ENCODE peak calls at places on chromosomes 4 and X, in six cellular contexts. One of them, this sample, is unnamed.
A peak's percentile ranks its signal among the peaks of the same experiment; 100 is the strongest.

GRCh38 chr4:5894266-5894665 is 1.4 kb upstream of the CRMP1 start:
- DNase-seq in H9: no peak
- DNase-seq in IMR-90: no peak
- DNase-seq in trophoblast cell: no peak
- DNase-seq in mesenchymal stem cell: no peak
- DNase-seq in H1: no peak
- DNase-seq in this sample: no peak

GRCh38 chrX:7347465-7347864 is 199.5 kb upstream of the PUDP start:
- DNase-seq in H9: no peak
- DNase-seq in IMR-90: no peak
- DNase-seq in trophoblast cell: no peak
- DNase-seq in mesenchymal stem cell: no peak
- DNase-seq in H1: no peak
- DNase-seq in this sample: no peak

GRCh38 chr4:99617374-99617773 is 40.3 kb downstream of the C4orf54 start:
- DNase-seq in H9: no peak
- DNase-seq in IMR-90: no peak
- DNase-seq in trophoblast cell: no peak
- DNase-seq in mesenchymal stem cell: no peak
- DNase-seq in H1: no peak
- DNase-seq in this sample: no peak

GRCh38 chr4:102525099-102525498 is 23.9 kb downstream of the NFKB1 start:
- DNase-seq in H9: no peak
- DNase-seq in IMR-90: peak; percentile 39
- DNase-seq in trophoblast cell: peak; percentile 57
- DNase-seq in mesenchymal stem cell: peak; percentile 65
- DNase-seq in H1: no peak
- DNase-seq in this sample: no peak

GRCh38 chrX:107563851-107564250 is 64.5 kb upstream of the PRPS1 start:
- DNase-seq in H9: peak; percentile 90
- DNase-seq in IMR-90: no peak
- DNase-seq in trophoblast cell: no peak
- DNase-seq in mesenchymal stem cell: no peak
- DNase-seq in H1: no peak
- DNase-seq in this sample: no peak

GRCh38 chr4:176409627-176410026 is 89.9 kb downstream of the SPCS3 start:
- DNase-seq in H9: no peak
- DNase-seq in IMR-90: peak; percentile 32
- DNase-seq in trophoblast cell: no peak
- DNase-seq in mesenchymal stem cell: no peak
- DNase-seq in H1: no peak
- DNase-seq in this sample: no peak

GRCh38 chr4:55107054-55107453 is 18.3 kb downstream of the KDR start:
- DNase-seq in H9: no peak
- DNase-seq in IMR-90: no peak
- DNase-seq in trophoblast cell: no peak
- DNase-seq in mesenchymal stem cell: no peak
- DNase-seq in H1: no peak
- DNase-seq in this sample: no peak

GRCh38 chrX:153333821-153334653 is at the start of gene ZNF275:
- DNase-seq in H9: peak; percentile 72
- DNase-seq in IMR-90: peak; percentile 61
- DNase-seq in trophoblast cell: peak; percentile 78
- DNase-seq in mesenchymal stem cell: peak; percentile 76
- DNase-seq in H1: no peak
- DNase-seq in this sample: peak; percentile 64

GRCh38 chr4:38743866-38744265 is 38.9 kb downstream of the TLR10 start:
- DNase-seq in H9: no peak
- DNase-seq in IMR-90: no peak
- DNase-seq in trophoblast cell: peak; percentile 12
- DNase-seq in mesenchymal stem cell: peak; percentile 27
- DNase-seq in H1: no peak
- DNase-seq in this sample: no peak

GRCh38 chr4:163663454-163664225 is 169.2 kb downstream of the TMA16 start:
- DNase-seq in H9: no peak
- DNase-seq in IMR-90: no peak
- DNase-seq in trophoblast cell: peak; percentile 14
- DNase-seq in mesenchymal stem cell: no peak
- DNase-seq in H1: no peak
- DNase-seq in this sample: no peak

GRCh38 chr4:875818-876423 is 50.0 kb upstream of the CPLX1 start:
- DNase-seq in H9: no peak
- DNase-seq in IMR-90: no peak
- DNase-seq in trophoblast cell: no peak
- DNase-seq in mesenchymal stem cell: no peak
- DNase-seq in H1: no peak
- DNase-seq in this sample: no peak

GRCh38 chrX:136728393-136728792 is 52.3 kb downstream of the ARHGEF6 start:
- DNase-seq in H9: no peak
- DNase-seq in IMR-90: no peak
- DNase-seq in trophoblast cell: no peak
- DNase-seq in mesenchymal stem cell: no peak
- DNase-seq in H1: no peak
- DNase-seq in this sample: no peak

GRCh38 chr4:171812377-171813194 is 618 bp upstream of the GALNTL6 start:
- DNase-seq in H9: peak; percentile 40
- DNase-seq in IMR-90: no peak
- DNase-seq in trophoblast cell: no peak
- DNase-seq in mesenchymal stem cell: peak; percentile 18
- DNase-seq in H1: no peak
- DNase-seq in this sample: peak; percentile 39

GRCh38 chrX:20829665-20830481 is 544.3 kb upstream of the CNKSR2 start:
- DNase-seq in H9: no peak
- DNase-seq in IMR-90: no peak
- DNase-seq in trophoblast cell: peak; percentile 83
- DNase-seq in mesenchymal stem cell: peak; percentile 3
- DNase-seq in H1: no peak
- DNase-seq in this sample: no peak

GRCh38 chr4:95835672-95836071 is 4.2 kb upstream of the PDHA2 start:
- DNase-seq in H9: peak; percentile 35
- DNase-seq in IMR-90: no peak
- DNase-seq in trophoblast cell: peak; percentile 23
- DNase-seq in mesenchymal stem cell: peak; percentile 22
- DNase-seq in H1: no peak
- DNase-seq in this sample: peak; percentile 24

GRCh38 chrX:117610806-117611205 is 505.8 kb downstream of the KLHL13 start:
- DNase-seq in H9: no peak
- DNase-seq in IMR-90: no peak
- DNase-seq in trophoblast cell: no peak
- DNase-seq in mesenchymal stem cell: no peak
- DNase-seq in H1: no peak
- DNase-seq in this sample: no peak

GRCh38 chr4:138677651-138678202 is 337.9 kb upstream of the NOCT start:
- DNase-seq in H9: no peak
- DNase-seq in IMR-90: no peak
- DNase-seq in trophoblast cell: no peak
- DNase-seq in mesenchymal stem cell: no peak
- DNase-seq in H1: no peak
- DNase-seq in this sample: no peak

DNA sequence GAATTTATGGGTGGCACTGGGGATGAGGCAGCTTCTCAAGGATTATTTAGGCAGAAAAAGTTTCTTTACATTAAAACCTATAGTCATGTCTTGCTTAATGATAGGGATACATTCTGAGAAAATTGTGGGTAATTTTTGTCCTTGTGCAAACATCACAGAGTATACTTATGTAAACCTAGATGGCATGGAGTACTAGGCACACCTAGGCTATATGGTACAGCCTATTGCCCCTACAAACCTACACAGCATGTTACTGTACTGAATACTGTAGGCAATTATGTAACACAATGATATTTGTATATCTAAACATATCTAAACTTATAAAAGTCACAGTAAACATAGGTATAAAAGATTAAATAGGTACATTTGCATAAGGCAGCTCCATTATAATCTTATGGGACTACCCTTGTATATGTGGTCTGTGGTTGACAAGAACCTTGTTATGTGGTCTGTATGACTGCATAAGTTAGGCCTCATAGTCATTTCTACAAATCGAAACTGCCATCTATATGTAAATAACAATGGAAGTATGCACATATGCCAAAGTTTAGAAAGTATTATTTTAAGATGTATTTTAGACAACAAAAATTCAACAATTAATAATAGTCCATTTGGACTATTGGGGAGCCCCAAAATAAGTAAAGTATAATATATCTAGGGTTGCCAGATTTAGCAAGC is 87.3 kb downstream of the CFAP299 start:
- DNase-seq in H9: no peak
- DNase-seq in IMR-90: no peak
- DNase-seq in trophoblast cell: no peak
- DNase-seq in mesenchymal stem cell: no peak
- DNase-seq in H1: no peak
- DNase-seq in this sample: no peak
- H3K4me2 ChIP-seq in H9: no peak overlapping the region
- H3K4me2 ChIP-seq in IMR-90: no peak overlapping the region
- H3K4me2 ChIP-seq in trophoblast cell: no peak overlapping the region
- H3K4me2 ChIP-seq in mesenchymal stem cell: no peak overlapping the region
- H3K4me2 ChIP-seq in H1: no peak overlapping the region
- H3K4me2 ChIP-seq in this sample: no peak overlapping the region

GRCh38 chr4:19119904-19120303 is 1098.3 kb upstream of the LCORL start:
- DNase-seq in H9: no peak
- DNase-seq in IMR-90: no peak
- DNase-seq in trophoblast cell: no peak
- DNase-seq in mesenchymal stem cell: no peak
- DNase-seq in H1: no peak
- DNase-seq in this sample: no peak
- H4K91ac ChIP-seq in H9: no peak overlapping the region
- H4K91ac ChIP-seq in IMR-90: no peak overlapping the region
- H4K91ac ChIP-seq in trophoblast cell: no peak overlapping the region
- H4K91ac ChIP-seq in mesenchymal stem cell: no peak overlapping the region
- H4K91ac ChIP-seq in H1: no peak overlapping the region
- H4K91ac ChIP-seq in this sample: no peak overlapping the region

GRCh38 chr4:123409301-123409700 is 12.7 kb downstream of the SPRY1 start:
- DNase-seq in H9: no peak
- DNase-seq in IMR-90: no peak
- DNase-seq in trophoblast cell: no peak
- DNase-seq in mesenchymal stem cell: no peak
- DNase-seq in H1: no peak
- DNase-seq in this sample: no peak
- H3K4me2 ChIP-seq in H9: no peak overlapping the region
- H3K4me2 ChIP-seq in IMR-90: no peak overlapping the region
- H3K4me2 ChIP-seq in trophoblast cell: no peak overlapping the region
- H3K4me2 ChIP-seq in mesenchymal stem cell: no peak overlapping the region
- H3K4me2 ChIP-seq in H1: no peak overlapping the region
- H3K4me2 ChIP-seq in this sample: no peak overlapping the region

GRCh38 chrX:135595543-135595942 is 75.1 kb downstream of the INTS6L start:
- DNase-seq in H9: no peak
- DNase-seq in IMR-90: no peak
- DNase-seq in trophoblast cell: no peak
- DNase-seq in mesenchymal stem cell: no peak
- DNase-seq in H1: no peak
- DNase-seq in this sample: no peak

GRCh38 chrX:135596495-135596894 is 76.0 kb downstream of the INTS6L start:
- DNase-seq in H9: peak; percentile 66
- DNase-seq in IMR-90: peak; percentile 16
- DNase-seq in trophoblast cell: peak; percentile 38
- DNase-seq in mesenchymal stem cell: peak; percentile 2
- DNase-seq in H1: peak; percentile 19
- DNase-seq in this sample: peak; percentile 2

GRCh38 chrX:135591871-135592270 is 71.4 kb downstream of the INTS6L start:
- DNase-seq in H9: no peak
- DNase-seq in IMR-90: no peak
- DNase-seq in trophoblast cell: no peak
- DNase-seq in mesenchymal stem cell: no peak
- DNase-seq in H1: no peak
- DNase-seq in this sample: no peak
- H4K91ac ChIP-seq in H9: no peak overlapping the region
- H4K91ac ChIP-seq in IMR-90: no peak overlapping the region
- H4K91ac ChIP-seq in trophoblast cell: no peak overlapping the region
- H4K91ac ChIP-seq in mesenchymal stem cell: no peak overlapping the region
- H4K91ac ChIP-seq in H1: no peak overlapping the region
- H4K91ac ChIP-seq in this sample: no peak overlapping the region

GRCh38 chr4:27010334-27010940 is 149.8 kb downstream of the STIM2 start:
- DNase-seq in H9: no peak
- DNase-seq in IMR-90: peak; percentile 75
- DNase-seq in trophoblast cell: peak; percentile 82
- DNase-seq in mesenchymal stem cell: peak; percentile 64
- DNase-seq in H1: no peak
- DNase-seq in this sample: peak; percentile 15
- H3K4me2 ChIP-seq in H9: no peak overlapping the region
- H3K4me2 ChIP-seq in IMR-90: no peak overlapping the region
- H3K4me2 ChIP-seq in trophoblast cell: no peak overlapping the region
- H3K4me2 ChIP-seq in mesenchymal stem cell: no peak overlapping the region
- H3K4me2 ChIP-seq in H1: no peak overlapping the region
- H3K4me2 ChIP-seq in this sample: no peak overlapping the region

GRCh38 chr4:60078984-60079383 is 1121.1 kb upstream of the ADGRL3 start:
- DNase-seq in H9: no peak
- DNase-seq in IMR-90: no peak
- DNase-seq in trophoblast cell: no peak
- DNase-seq in mesenchymal stem cell: no peak
- DNase-seq in H1: no peak
- DNase-seq in this sample: no peak
- H4K91ac ChIP-seq in H9: no peak overlapping the region
- H4K91ac ChIP-seq in IMR-90: no peak overlapping the region
- H4K91ac ChIP-seq in trophoblast cell: no peak overlapping the region
- H4K91ac ChIP-seq in mesenchymal stem cell: no peak overlapping the region
- H4K91ac ChIP-seq in H1: no peak overlapping the region
- H4K91ac ChIP-seq in this sample: no peak overlapping the region

GRCh38 chr4:39932776-39933402 is 44.8 kb downstream of the PDS5A start:
- DNase-seq in H9: no peak
- DNase-seq in IMR-90: no peak
- DNase-seq in trophoblast cell: peak; percentile 6
- DNase-seq in mesenchymal stem cell: peak; percentile 55
- DNase-seq in H1: no peak
- DNase-seq in this sample: no peak
- H3K4me2 ChIP-seq in H9: no peak overlapping the region
- H3K4me2 ChIP-seq in IMR-90: peak overlapping the region; percentile 30
- H3K4me2 ChIP-seq in trophoblast cell: no peak overlapping the region
- H3K4me2 ChIP-seq in mesenchymal stem cell: no peak overlapping the region
- H3K4me2 ChIP-seq in H1: no peak overlapping the region
- H3K4me2 ChIP-seq in this sample: no peak overlapping the region

GRCh38 chr4:68349361-68350360 is at the start of gene YTHDC1:
- DNase-seq in H9: peak; percentile 96
- DNase-seq in IMR-90: peak; percentile 96
- DNase-seq in trophoblast cell: peak; percentile 98
- DNase-seq in mesenchymal stem cell: peak; percentile 96
- DNase-seq in H1: peak; percentile 88
- DNase-seq in this sample: peak; percentile 90
- H4K91ac ChIP-seq in H9: peak within 1 kb of the TSS; percentile 50
- H4K91ac ChIP-seq in IMR-90: peak within 1 kb of the TSS; percentile 87
- H4K91ac ChIP-seq in trophoblast cell: peak within 1 kb of the TSS; percentile 96
- H4K91ac ChIP-seq in mesenchymal stem cell: peak within 1 kb of the TSS; percentile 98
- H4K91ac ChIP-seq in H1: peak within 1 kb of the TSS; percentile 89
- H4K91ac ChIP-seq in this sample: no peak within 1 kb of the TSS

GRCh38 chr4:6926681-6927478 is 17.3 kb downstream of the TBC1D14 start:
- DNase-seq in H9: no peak
- DNase-seq in IMR-90: peak; percentile 60
- DNase-seq in trophoblast cell: peak; percentile 63
- DNase-seq in mesenchymal stem cell: peak; percentile 84
- DNase-seq in H1: no peak
- DNase-seq in this sample: no peak
- H3K4me2 ChIP-seq in H9: no peak overlapping the region
- H3K4me2 ChIP-seq in IMR-90: no peak overlapping the region
- H3K4me2 ChIP-seq in trophoblast cell: no peak overlapping the region
- H3K4me2 ChIP-seq in mesenchymal stem cell: no peak overlapping the region
- H3K4me2 ChIP-seq in H1: no peak overlapping the region
- H3K4me2 ChIP-seq in this sample: no peak overlapping the region

This sample was measured in neuronal stem cell.